ENCODE peak calls at places on chromosomes 4 and X, in six cellular contexts. One of them, this sample, is unnamed.

GRCh38 chr4:76626686-76627465 is 191.8 kb downstream of the SHROOM3 start:
- DNase-seq in tibial artery: no peak
- DNase-seq in IMR-90: peak
- DNase-seq in activated CD4-positive, alpha-beta T cell treated with anti-CD3 and anti-CD28 coated beads, Interleukin-2, amount 50 U/mL, for 4 hours: no peak
- DNase-seq in sciatic nerve: no peak
- DNase-seq in NCI-H1105: no peak
- DNase-seq in this sample: no peak

GRCh38 chr4:89136525-89136924 is 25.2 kb downstream of the TIGD2 start:
- DNase-seq in tibial artery: no peak
- DNase-seq in IMR-90: peak
- DNase-seq in activated CD4-positive, alpha-beta T cell treated with anti-CD3 and anti-CD28 coated beads, Interleukin-2, amount 50 U/mL, for 4 hours: no peak
- DNase-seq in sciatic nerve: no peak
- DNase-seq in NCI-H1105: no peak
- DNase-seq in this sample: no peak

GRCh38 chr4:188661502-188661901 is 522.3 kb downstream of the TRIML1 start:
- DNase-seq in tibial artery: no peak
- DNase-seq in IMR-90: peak
- DNase-seq in activated CD4-positive, alpha-beta T cell treated with anti-CD3 and anti-CD28 coated beads, Interleukin-2, amount 50 U/mL, for 4 hours: no peak
- DNase-seq in sciatic nerve: no peak
- DNase-seq in NCI-H1105: no peak
- DNase-seq in this sample: no peak

GRCh38 chrX:48897621-48898306 is at the start of the genes PQBP1 and TIMM17B:
- DNase-seq in tibial artery: peak
- DNase-seq in IMR-90: peak
- DNase-seq in activated CD4-positive, alpha-beta T cell treated with anti-CD3 and anti-CD28 coated beads, Interleukin-2, amount 50 U/mL, for 4 hours: peak
- DNase-seq in sciatic nerve: peak
- DNase-seq in NCI-H1105: peak
- DNase-seq in this sample: peak

GRCh38 chr4:118322831-118323502 is 29.8 kb downstream of the PRSS12 start:
- DNase-seq in tibial artery: no peak
- DNase-seq in IMR-90: no peak
- DNase-seq in activated CD4-positive, alpha-beta T cell treated with anti-CD3 and anti-CD28 coated beads, Interleukin-2, amount 50 U/mL, for 4 hours: no peak
- DNase-seq in sciatic nerve: no peak
- DNase-seq in NCI-H1105: no peak
- DNase-seq in this sample: no peak

GRCh38 chr4:109025471-109026076 is 262.7 kb upstream of the ETNPPL start:
- DNase-seq in tibial artery: no peak
- DNase-seq in IMR-90: no peak
- DNase-seq in activated CD4-positive, alpha-beta T cell treated with anti-CD3 and anti-CD28 coated beads, Interleukin-2, amount 50 U/mL, for 4 hours: no peak
- DNase-seq in sciatic nerve: no peak
- DNase-seq in NCI-H1105: no peak
- DNase-seq in this sample: no peak

GRCh38 chrX:53244610-53245009 is 19.6 kb upstream of the KDM5C start:
- DNase-seq in tibial artery: no peak
- DNase-seq in IMR-90: no peak
- DNase-seq in activated CD4-positive, alpha-beta T cell treated with anti-CD3 and anti-CD28 coated beads, Interleukin-2, amount 50 U/mL, for 4 hours: no peak
- DNase-seq in sciatic nerve: no peak
- DNase-seq in NCI-H1105: no peak
- DNase-seq in this sample: no peak

GRCh38 chr4:152389359-152389758 is 146.5 kb downstream of the FBXW7 start:
- DNase-seq in tibial artery: no peak
- DNase-seq in IMR-90: no peak
- DNase-seq in activated CD4-positive, alpha-beta T cell treated with anti-CD3 and anti-CD28 coated beads, Interleukin-2, amount 50 U/mL, for 4 hours: no peak
- DNase-seq in sciatic nerve: no peak
- DNase-seq in NCI-H1105: no peak
- DNase-seq in this sample: no peak

GRCh38 chrX:66110112-66110511 is 53.9 kb upstream of the HEPH start:
- DNase-seq in tibial artery: no peak
- DNase-seq in IMR-90: peak
- DNase-seq in activated CD4-positive, alpha-beta T cell treated with anti-CD3 and anti-CD28 coated beads, Interleukin-2, amount 50 U/mL, for 4 hours: no peak
- DNase-seq in sciatic nerve: no peak
- DNase-seq in NCI-H1105: no peak
- DNase-seq in this sample: no peak

GRCh38 chr4:13888112-13888511 is 260.6 kb upstream of the BOD1L1 start:
- DNase-seq in tibial artery: no peak
- DNase-seq in IMR-90: peak
- DNase-seq in activated CD4-positive, alpha-beta T cell treated with anti-CD3 and anti-CD28 coated beads, Interleukin-2, amount 50 U/mL, for 4 hours: no peak
- DNase-seq in sciatic nerve: no peak
- DNase-seq in NCI-H1105: no peak
- DNase-seq in this sample: no peak

GRCh38 chr4:78222575-78223186 is 165.6 kb downstream of the FRAS1 start:
- DNase-seq in tibial artery: no peak
- DNase-seq in IMR-90: no peak
- DNase-seq in activated CD4-positive, alpha-beta T cell treated with anti-CD3 and anti-CD28 coated beads, Interleukin-2, amount 50 U/mL, for 4 hours: no peak
- DNase-seq in sciatic nerve: no peak
- DNase-seq in NCI-H1105: peak
- DNase-seq in this sample: no peak

GRCh38 chr4:2831611-2832308 is 11.9 kb upstream of the ADD1 start:
- DNase-seq in tibial artery: peak
- DNase-seq in IMR-90: no peak
- DNase-seq in activated CD4-positive, alpha-beta T cell treated with anti-CD3 and anti-CD28 coated beads, Interleukin-2, amount 50 U/mL, for 4 hours: no peak
- DNase-seq in sciatic nerve: peak
- DNase-seq in NCI-H1105: no peak
- DNase-seq in this sample: peak

GRCh38 chr4:5784021-5784420 is 73.0 kb downstream of the EVC start:
- DNase-seq in tibial artery: peak
- DNase-seq in IMR-90: no peak
- DNase-seq in activated CD4-positive, alpha-beta T cell treated with anti-CD3 and anti-CD28 coated beads, Interleukin-2, amount 50 U/mL, for 4 hours: no peak
- DNase-seq in sciatic nerve: no peak
- DNase-seq in NCI-H1105: no peak
- DNase-seq in this sample: peak

GRCh38 chr4:140238353-140239041 is 84.5 kb upstream of the MAML3 start:
- DNase-seq in tibial artery: peak
- DNase-seq in IMR-90: peak
- DNase-seq in activated CD4-positive, alpha-beta T cell treated with anti-CD3 and anti-CD28 coated beads, Interleukin-2, amount 50 U/mL, for 4 hours: no peak
- DNase-seq in sciatic nerve: peak
- DNase-seq in NCI-H1105: peak
- DNase-seq in this sample: peak

GRCh38 chr4:101175896-101176676 is 171.2 kb downstream of the PPP3CA start:
- DNase-seq in tibial artery: no peak
- DNase-seq in IMR-90: no peak
- DNase-seq in activated CD4-positive, alpha-beta T cell treated with anti-CD3 and anti-CD28 coated beads, Interleukin-2, amount 50 U/mL, for 4 hours: no peak
- DNase-seq in sciatic nerve: no peak
- DNase-seq in NCI-H1105: no peak
- DNase-seq in this sample: peak

GRCh38 chrX:70289168-70289792 is 447 bp downstream of the PDZD11 start:
- DNase-seq in tibial artery: no peak
- DNase-seq in IMR-90: peak
- DNase-seq in activated CD4-positive, alpha-beta T cell treated with anti-CD3 and anti-CD28 coated beads, Interleukin-2, amount 50 U/mL, for 4 hours: no peak
- DNase-seq in sciatic nerve: no peak
- DNase-seq in NCI-H1105: no peak
- DNase-seq in this sample: no peak

GRCh38 chr4:113452868-113453620 is 308.5 kb downstream of the CAMK2D start:
- DNase-seq in tibial artery: no peak
- DNase-seq in IMR-90: peak
- DNase-seq in activated CD4-positive, alpha-beta T cell treated with anti-CD3 and anti-CD28 coated beads, Interleukin-2, amount 50 U/mL, for 4 hours: no peak
- DNase-seq in sciatic nerve: no peak
- DNase-seq in NCI-H1105: no peak
- DNase-seq in this sample: no peak

GRCh38 chr4:677431-678293 is 3.3 kb downstream of the MYL5 start:
- DNase-seq in tibial artery: no peak
- DNase-seq in IMR-90: no peak
- DNase-seq in activated CD4-positive, alpha-beta T cell treated with anti-CD3 and anti-CD28 coated beads, Interleukin-2, amount 50 U/mL, for 4 hours: peak
- DNase-seq in sciatic nerve: no peak
- DNase-seq in NCI-H1105: no peak
- DNase-seq in this sample: no peak

GRCh38 chr4:170234800-170235199 is 145.0 kb upstream of the AADAT start:
- DNase-seq in tibial artery: no peak
- DNase-seq in IMR-90: no peak
- DNase-seq in activated CD4-positive, alpha-beta T cell treated with anti-CD3 and anti-CD28 coated beads, Interleukin-2, amount 50 U/mL, for 4 hours: no peak
- DNase-seq in sciatic nerve: no peak
- DNase-seq in NCI-H1105: no peak
- DNase-seq in this sample: no peak

GRCh38 chr4:151801547-151802516 is 41.0 kb upstream of the GATB start:
- DNase-seq in tibial artery: no peak
- DNase-seq in IMR-90: peak
- DNase-seq in activated CD4-positive, alpha-beta T cell treated with anti-CD3 and anti-CD28 coated beads, Interleukin-2, amount 50 U/mL, for 4 hours: peak
- DNase-seq in sciatic nerve: no peak
- DNase-seq in NCI-H1105: no peak
- DNase-seq in this sample: no peak

GRCh38 chr4:122140834-122141233 is 11.3 kb upstream of the BLTP1 start:
- DNase-seq in tibial artery: no peak
- DNase-seq in IMR-90: no peak
- DNase-seq in activated CD4-positive, alpha-beta T cell treated with anti-CD3 and anti-CD28 coated beads, Interleukin-2, amount 50 U/mL, for 4 hours: no peak
- DNase-seq in sciatic nerve: no peak
- DNase-seq in NCI-H1105: no peak
- DNase-seq in this sample: no peak

GRCh38 chr4:103150677-103151076 is 47.5 kb downstream of the CENPE start:
- DNase-seq in tibial artery: no peak
- DNase-seq in IMR-90: peak
- DNase-seq in activated CD4-positive, alpha-beta T cell treated with anti-CD3 and anti-CD28 coated beads, Interleukin-2, amount 50 U/mL, for 4 hours: no peak
- DNase-seq in sciatic nerve: no peak
- DNase-seq in NCI-H1105: no peak
- DNase-seq in this sample: no peak

GRCh38 chrX:134186362-134187121 is 50.4 kb upstream of the CCDC160 start:
- DNase-seq in tibial artery: no peak
- DNase-seq in IMR-90: no peak
- DNase-seq in activated CD4-positive, alpha-beta T cell treated with anti-CD3 and anti-CD28 coated beads, Interleukin-2, amount 50 U/mL, for 4 hours: peak
- DNase-seq in sciatic nerve: no peak
- DNase-seq in NCI-H1105: no peak
- DNase-seq in this sample: no peak

GRCh38 chr4:47642985-47643745 is 158.1 kb downstream of the ATP10D start:
- DNase-seq in tibial artery: no peak
- DNase-seq in IMR-90: peak
- DNase-seq in activated CD4-positive, alpha-beta T cell treated with anti-CD3 and anti-CD28 coated beads, Interleukin-2, amount 50 U/mL, for 4 hours: no peak
- DNase-seq in sciatic nerve: no peak
- DNase-seq in NCI-H1105: no peak
- DNase-seq in this sample: no peak

GRCh38 chrX:54825716-54826428 is 18.3 kb downstream of the MAGED2 start:
- DNase-seq in tibial artery: no peak
- DNase-seq in IMR-90: peak
- DNase-seq in activated CD4-positive, alpha-beta T cell treated with anti-CD3 and anti-CD28 coated beads, Interleukin-2, amount 50 U/mL, for 4 hours: peak
- DNase-seq in sciatic nerve: no peak
- DNase-seq in NCI-H1105: no peak
- DNase-seq in this sample: no peak

GRCh38 chr4:181959121-181959520 is 284.1 kb upstream of the TENM3 start:
- DNase-seq in tibial artery: no peak
- DNase-seq in IMR-90: peak
- DNase-seq in activated CD4-positive, alpha-beta T cell treated with anti-CD3 and anti-CD28 coated beads, Interleukin-2, amount 50 U/mL, for 4 hours: no peak
- DNase-seq in sciatic nerve: no peak
- DNase-seq in NCI-H1105: no peak
- DNase-seq in this sample: no peak

GRCh38 chr4:185211641-185212040 is 2.2 kb downstream of the SNX25 start:
- DNase-seq in tibial artery: no peak
- DNase-seq in IMR-90: no peak
- DNase-seq in activated CD4-positive, alpha-beta T cell treated with anti-CD3 and anti-CD28 coated beads, Interleukin-2, amount 50 U/mL, for 4 hours: no peak
- DNase-seq in sciatic nerve: no peak
- DNase-seq in NCI-H1105: no peak
- DNase-seq in this sample: no peak

GRCh38 chr4:158903472-158904043 is 134.7 kb downstream of the FNIP2 start:
- DNase-seq in tibial artery: no peak
- DNase-seq in IMR-90: no peak
- DNase-seq in activated CD4-positive, alpha-beta T cell treated with anti-CD3 and anti-CD28 coated beads, Interleukin-2, amount 50 U/mL, for 4 hours: no peak
- DNase-seq in sciatic nerve: no peak
- DNase-seq in NCI-H1105: no peak
- DNase-seq in this sample: no peak

This sample was measured in left lobe of liver.